ENCODE peak calls at places on chromosome 21, in five cellular contexts. M is DMS53; E is activated CD4-positive, alpha-beta T cell treated with anti-CD3 and anti-CD28 coated beads for 24 hours; W is left colon; L is gastrocnemius medialis. R is an unnamed sample.

GRCh38 chr21:44758141-44758561 is 43.5 kb downstream of the UBE2G2 start:
- DNase-seq in E (no peak), W (no peak), L (no peak), M (no peak), R (no peak)

GRCh38 chr21:25409992-25410391 is 197.3 kb downstream of the MRPL39 start:
- DNase-seq in E (no peak), W (no peak), L (no peak), M (no peak), R (no peak)

GRCh38 chr21:33850401-33850800 is 65.2 kb downstream of the ATP5PO start:
- DNase-seq in M (no peak), E (no peak), L (no peak), W (no peak), R (no peak)

GRCh38 chr21:16395285-16395684 is 665.5 kb downstream of the USP25 start:
- DNase-seq in M (no peak), W (no peak), L (no peak), E (no peak), R (no peak)

GRCh38 chr21:43208561-43209332 is 39.9 kb downstream of the CRYAA start:
- DNase-seq in L (peak; percentile 7), M (no peak), W (no peak), E (no peak), R (no peak)

GRCh38 chr21:28587748-28588147 is 404.9 kb downstream of the LTN1 start:
- DNase-seq in L (no peak), M (peak; percentile 46), E (no peak), W (no peak), R (no peak)

GRCh38 chr21:33325222-33326067 is 675 bp downstream of the IFNAR1 start:
- DNase-seq in W (peak; percentile 86), L (peak; percentile 47), E (peak; percentile 49), M (peak; percentile 76), R (peak; percentile 61)

GRCh38 chr21:18661842-18662241 is 258.3 kb upstream of the TMPRSS15 start:
- DNase-seq in E (no peak), M (no peak), W (no peak), L (no peak), R (no peak)

GRCh38 chr21:46100426-46100825 is 2.5 kb downstream of the COL6A2 start:
- DNase-seq in M (no peak), W (peak; percentile 0), L (no peak), E (no peak), R (no peak)

GRCh38 chr21:37451446-37451845 is 84.9 kb downstream of the DYRK1A start:
- DNase-seq in W (no peak), M (no peak), L (no peak), E (no peak), R (no peak)

GRCh38 chr21:32424674-32425073 is 12.2 kb downstream of the EVA1C start:
- DNase-seq in E (no peak), M (no peak), L (no peak), W (no peak), R (no peak)

GRCh38 chr21:34858559-34858958 is 189.8 kb downstream of the CLIC6 start:
- DNase-seq in L (no peak), M (no peak), E (no peak), W (no peak), R (no peak)

GRCh38 chr21:41142051-41142795 is 25.7 kb upstream of the BACE2 start:
- DNase-seq in L (no peak), E (no peak), M (peak; percentile 70), W (no peak), R (no peak)

GRCh38 chr21:44377201-44377921 is 23.9 kb downstream of the TRPM2 start:
- DNase-seq in M (no peak), E (no peak), L (no peak), W (no peak), R (no peak)

GRCh38 chr21:38958940-38959685 is 153.4 kb downstream of the ETS2 start:
- DNase-seq in W (no peak), M (peak; percentile 78), L (peak; percentile 26), E (no peak), R (no peak)

GRCh38 chr21:38126677-38127271 is 130.0 kb upstream of the KCNJ15 start:
- DNase-seq in W (peak; percentile 59), L (peak; percentile 22), E (peak; percentile 44), M (peak; percentile 72), R (peak; percentile 63)

GRCh38 chr21:37032877-37033471 is 26.5 kb downstream of the RIPPLY3 start:
- DNase-seq in M (peak; percentile 20), L (no peak), W (no peak), E (no peak), R (no peak)

GRCh38 chr21:33984021-33984481 is 68.4 kb upstream of the ATP5PO start:
- DNase-seq in M (no peak), W (no peak), E (no peak), L (no peak), R (no peak)

GRCh38 chr21:34687065-34687464 is 18.3 kb downstream of the CLIC6 start:
- DNase-seq in L (peak; percentile 29), E (no peak), W (no peak), M (peak; percentile 17), R (no peak)

GRCh38 chr21:42164064-42164789 is 54.7 kb upstream of the ABCG1 start:
- DNase-seq in L (peak; percentile 62), W (peak; percentile 84), M (peak; percentile 66), E (peak; percentile 29), R (peak; percentile 55)